ENCODE peak calls at places on chromosomes 5 and 9, in five cellular contexts. L, M, R, S and D are unnamed samples.

GRCh38 chr5:2921651-2922050 is 170.2 kb upstream of the IRX2 start:
- DNase-seq in L (no peak), M (no peak), R (no peak), S (no peak), D (no peak)

GRCh38 chr9:70013598-70014196 is 30.0 kb upstream of the MAMDC2 start:
- DNase-seq in L (no peak), M (no peak), R (peak; percentile 73), S (no peak), D (no peak)

GRCh38 chr5:111998871-111999270 is 241.9 kb upstream of the NREP start:
- DNase-seq in L (no peak), M (no peak), R (no peak), S (no peak), D (no peak)

GRCh38 chr5:135443329-135443960 is 3.7 kb downstream of the DCANP1 start:
- DNase-seq in L (peak; percentile 25), M (no peak), R (no peak), S (peak; percentile 39), D (peak; percentile 38)

GRCh38 chr9:87157366-87158031 is 210.2 kb upstream of the GAS1 start:
- DNase-seq in L (no peak), M (no peak), R (no peak), S (no peak), D (no peak)

GRCh38 chr9:126017758-126018157 is 270.6 kb downstream of the PBX3 start:
- DNase-seq in L (no peak), M (no peak), R (no peak), S (no peak), D (no peak)

GRCh38 chr5:141701341-141702119 is 19.5 kb upstream of the ARAP3 start:
- DNase-seq in L (no peak), M (no peak), R (no peak), S (no peak), D (no peak)

GRCh38 chr5:77885501-77885900 is 109.4 kb upstream of the TBCA start:
- DNase-seq in L (no peak), M (no peak), R (no peak), S (peak; percentile 19), D (no peak)

GRCh38 chr9:95192631-95193030 is 124.9 kb downstream of the FANCC start:
- DNase-seq in L (no peak), M (no peak), R (no peak), S (no peak), D (no peak)

GRCh38 chr5:77168884-77169254 is 41.6 kb upstream of the PDE8B start:
- DNase-seq in L (no peak), M (peak; percentile 36), R (no peak), S (no peak), D (no peak)

GRCh38 chr9:93123561-93124283 is 10.3 kb downstream of the NINJ1 start:
- DNase-seq in L (peak; percentile 45), M (no peak), R (no peak), S (no peak), D (no peak)

GRCh38 chr9:14887149-14887548 is 23.1 kb downstream of the FREM1 start:
- DNase-seq in L (peak; percentile 52), M (no peak), R (no peak), S (no peak), D (no peak)

GRCh38 chr9:98158071-98158791 is 34.2 kb downstream of the CORO2A start:
- DNase-seq in L (no peak), M (peak; percentile 21), R (no peak), S (no peak), D (no peak)

GRCh38 chr9:38160613-38161215 is 91.7 kb upstream of the SHB start:
- DNase-seq in L (peak; percentile 84), M (peak; percentile 56), R (peak; percentile 51), S (peak; percentile 72), D (peak; percentile 31)

GRCh38 chr5:154708207-154708606 is 47.0 kb upstream of the LARP1 start:
- DNase-seq in L (no peak), M (no peak), R (no peak), S (no peak), D (no peak)

GRCh38 chr5:150434502-150434901 is 15.0 kb downstream of the RPS14 start:
- DNase-seq in L (no peak), M (no peak), R (peak; percentile 98), S (no peak), D (peak; percentile 71)

GRCh38 chr5:77006124-77006523 is 24.1 kb upstream of the AGGF1 start:
- DNase-seq in L (no peak), M (no peak), R (no peak), S (no peak), D (no peak)

GRCh38 chr5:114695292-114695904 is 333.5 kb downstream of the KCNN2 start:
- DNase-seq in L (no peak), M (no peak), R (no peak), S (no peak), D (no peak)

GRCh38 chr5:148799737-148800527 is 26.5 kb upstream of the ADRB2 start:
- DNase-seq in L (no peak), M (no peak), R (peak; percentile 64), S (no peak), D (no peak)

GRCh38 chr9:35135988-35136387 is 20.3 kb upstream of the ATOSB start:
- DNase-seq in L (no peak), M (no peak), R (no peak), S (no peak), D (no peak)
- H3K4me3 ChIP-seq in L (no peak overlapping the region), M (no peak overlapping the region), R (no peak overlapping the region), S (no peak overlapping the region), D (no peak overlapping the region)

GRCh38 chr5:171419663-171420428 is 399 bp downstream of the FGF18 start:
- DNase-seq in L (peak; percentile 61), M (peak; percentile 41), R (peak; percentile 29), S (peak; percentile 48), D (peak; percentile 61)
- H3K4me3 ChIP-seq in L (peak overlapping the region; percentile 51), M (peak overlapping the region; percentile 51), R (peak overlapping the region; percentile 34), S (peak overlapping the region; percentile 58), D (peak overlapping the region; percentile 46)

GRCh38 chr5:37667846-37668245 is 172.0 kb downstream of the GDNF start:
- DNase-seq in L (no peak), M (no peak), R (no peak), S (no peak), D (no peak)
- H3K4me3 ChIP-seq in L (no peak overlapping the region), M (peak overlapping the region; percentile 11), R (no peak overlapping the region), S (no peak overlapping the region), D (no peak overlapping the region)

DNA sequence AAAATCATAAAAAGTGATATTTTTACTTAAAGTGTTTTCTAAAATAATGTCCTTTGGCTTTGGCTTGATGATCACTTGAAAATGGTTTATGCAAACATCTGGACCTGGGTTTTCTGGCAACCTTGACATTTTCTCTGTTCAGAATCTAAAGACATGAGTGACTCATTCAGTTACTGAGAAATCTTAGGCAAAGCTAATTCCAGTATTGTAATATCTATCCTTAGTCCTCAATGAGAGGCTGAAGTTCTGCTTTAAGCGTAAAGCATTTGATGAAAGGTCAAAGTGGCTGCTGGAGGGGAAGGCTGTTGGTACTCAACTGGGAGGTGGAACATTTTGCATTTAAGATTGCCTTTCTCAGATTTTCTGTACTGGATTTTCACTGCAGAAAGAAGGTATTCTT is 2.3 kb downstream of the MAN2A1 start:
- DNase-seq in L (no peak), M (no peak), R (peak; percentile 64), S (no peak), D (peak; percentile 36)
- H3K4me3 ChIP-seq in L (no peak overlapping the region), M (no peak overlapping the region), R (peak overlapping the region; percentile 12), S (peak overlapping the region; percentile 81), D (peak overlapping the region; percentile 84)

DNA sequence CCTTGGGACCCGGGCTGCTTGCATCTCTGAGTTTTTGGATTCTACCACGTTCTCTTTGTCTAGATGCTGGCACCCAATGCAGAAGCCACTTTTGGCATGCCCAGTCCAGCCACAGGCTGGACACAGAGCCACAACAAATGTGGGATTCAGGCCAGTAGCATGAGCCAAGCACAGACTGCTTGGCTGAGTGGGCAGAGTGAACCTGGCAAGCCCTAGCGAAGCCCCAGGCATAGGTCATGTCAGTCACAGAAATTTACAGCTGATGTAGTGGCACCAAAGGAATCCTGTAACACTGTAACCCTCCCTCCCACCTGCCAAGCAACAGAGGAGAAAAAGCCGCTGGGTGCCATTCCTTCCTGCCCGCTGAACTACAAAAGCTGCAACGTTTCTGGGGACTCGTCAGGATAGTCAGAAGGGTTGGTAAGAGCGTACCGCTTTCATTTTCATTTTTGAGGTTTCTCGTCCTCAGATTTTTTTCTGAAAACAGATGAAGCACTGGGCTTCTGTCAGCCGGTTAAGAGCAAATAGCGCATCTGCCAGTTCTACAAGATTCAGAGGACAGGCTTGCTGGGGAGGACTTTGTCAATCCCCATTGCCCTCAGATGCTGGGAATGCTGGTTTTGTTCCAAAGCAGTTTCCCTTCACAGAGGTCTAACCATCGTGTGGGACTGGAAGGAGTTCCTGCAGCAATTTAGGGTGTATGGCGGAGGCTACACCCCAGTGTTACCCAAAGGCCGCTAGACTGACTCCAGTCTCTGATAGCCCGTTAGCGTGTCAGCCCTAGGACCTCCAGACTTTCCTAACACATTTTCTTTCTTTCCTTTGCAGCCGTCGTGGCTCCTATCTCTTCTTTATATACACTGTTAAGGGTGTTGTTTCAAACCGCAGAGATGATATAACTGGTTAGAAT is 399.0 kb downstream of the HTR1A start:
- DNase-seq in L (no peak), M (no peak), R (no peak), S (no peak), D (no peak)
- H3K4me3 ChIP-seq in L (no peak overlapping the region), M (no peak overlapping the region), R (no peak overlapping the region), S (no peak overlapping the region), D (no peak overlapping the region)

GRCh38 chr5:43429706-43430105 is 17.5 kb upstream of the CCL28 start:
- DNase-seq in L (no peak), M (no peak), R (no peak), S (no peak), D (no peak)
- H3K4me3 ChIP-seq in L (no peak overlapping the region), M (no peak overlapping the region), R (no peak overlapping the region), S (no peak overlapping the region), D (no peak overlapping the region)

GRCh38 chr9:133510926-133511505 is 13.7 kb downstream of the MYMK start:
- DNase-seq in L (no peak), M (no peak), R (no peak), S (no peak), D (no peak)

GRCh38 chr9:133507246-133507965 is 17.4 kb downstream of the MYMK start:
- DNase-seq in L (no peak), M (no peak), R (no peak), S (no peak), D (no peak)

GRCh38 chr9:133511607-133512006 is 13.2 kb downstream of the MYMK start:
- DNase-seq in L (no peak), M (no peak), R (no peak), S (no peak), D (no peak)

GRCh38 chr9:133508046-133508445 is 16.7 kb downstream of the MYMK start:
- DNase-seq in L (no peak), M (no peak), R (no peak), S (no peak), D (no peak)

GRCh38 chr9:133509179-133510083 is 15.3 kb downstream of the MYMK start:
- DNase-seq in L (peak; percentile 62), M (no peak), R (no peak), S (peak; percentile 79), D (no peak)
- H3K4me3 ChIP-seq in L (no peak overlapping the region), M (peak overlapping the region; percentile 23), R (no peak overlapping the region), S (peak overlapping the region; percentile 47), D (no peak overlapping the region)

GRCh38 chr5:113356487-113356886 is 78.3 kb downstream of the TSSK1B start:
- DNase-seq in L (no peak), M (no peak), R (no peak), S (no peak), D (no peak)
- H3K4me3 ChIP-seq in L (no peak overlapping the region), M (no peak overlapping the region), R (no peak overlapping the region), S (no peak overlapping the region), D (no peak overlapping the region)

GRCh38 chr9:132970306-132971062 is 8.0 kb upstream of the GFI1B start:
- DNase-seq in L (no peak), M (no peak), R (no peak), S (no peak), D (no peak)
- H3K4me3 ChIP-seq in L (no peak overlapping the region), M (no peak overlapping the region), R (no peak overlapping the region), S (no peak overlapping the region), D (no peak overlapping the region)